ENCODE peak calls at places on chromosomes 1 and 21, in six cellular contexts. One of them, this sample, is unnamed.

GRCh38 chr1:18635833-18636671 is 5.4 kb downstream of the PAX7 start:
- DNase-seq in IMR-90: no peak
- DNase-seq in H9: peak
- DNase-seq in H1: peak
- DNase-seq in neuronal stem cell: no peak
- DNase-seq in mesenchymal stem cell: no peak
- DNase-seq in this sample: peak

GRCh38 chr1:54027848-54028247 is 9.9 kb upstream of the LDLRAD1 start:
- DNase-seq in IMR-90: no peak
- DNase-seq in H9: no peak
- DNase-seq in H1: peak
- DNase-seq in neuronal stem cell: no peak
- DNase-seq in mesenchymal stem cell: no peak
- DNase-seq in this sample: no peak

GRCh38 chr1:223549740-223550139 is 115.8 kb downstream of the CAPN8 start:
- DNase-seq in IMR-90: no peak
- DNase-seq in H9: no peak
- DNase-seq in H1: no peak
- DNase-seq in neuronal stem cell: no peak
- DNase-seq in mesenchymal stem cell: no peak
- DNase-seq in this sample: no peak

GRCh38 chr21:19999369-20000272 is 998.6 kb upstream of the NCAM2 start:
- DNase-seq in IMR-90: no peak
- DNase-seq in H9: no peak
- DNase-seq in H1: no peak
- DNase-seq in neuronal stem cell: no peak
- DNase-seq in mesenchymal stem cell: peak
- DNase-seq in this sample: no peak

GRCh38 chr1:30905898-30906620 is 2.5 kb downstream of the SDC3 start:
- DNase-seq in IMR-90: no peak
- DNase-seq in H9: no peak
- DNase-seq in H1: no peak
- DNase-seq in neuronal stem cell: no peak
- DNase-seq in mesenchymal stem cell: no peak
- DNase-seq in this sample: no peak

GRCh38 chr1:200373811-200374231 is 36.0 kb downstream of the ZNF281 start:
- DNase-seq in IMR-90: no peak
- DNase-seq in H9: no peak
- DNase-seq in H1: peak
- DNase-seq in neuronal stem cell: peak
- DNase-seq in mesenchymal stem cell: no peak
- DNase-seq in this sample: no peak

GRCh38 chr1:27686223-27686990 is 14.4 kb upstream of the IFI6 start:
- DNase-seq in IMR-90: no peak
- DNase-seq in H9: no peak
- DNase-seq in H1: no peak
- DNase-seq in neuronal stem cell: no peak
- DNase-seq in mesenchymal stem cell: no peak
- DNase-seq in this sample: peak

GRCh38 chr1:41046347-41046775 is 24.8 kb upstream of the SLFNL1 start:
- DNase-seq in IMR-90: no peak
- DNase-seq in H9: no peak
- DNase-seq in H1: no peak
- DNase-seq in neuronal stem cell: no peak
- DNase-seq in mesenchymal stem cell: no peak
- DNase-seq in this sample: no peak

GRCh38 chr21:38965910-38966504 is 160.3 kb downstream of the ETS2 start:
- DNase-seq in IMR-90: peak
- DNase-seq in H9: peak
- DNase-seq in H1: peak
- DNase-seq in neuronal stem cell: no peak
- DNase-seq in mesenchymal stem cell: peak
- DNase-seq in this sample: peak

GRCh38 chr1:33819913-33820311 is 44.0 kb upstream of the HMGB4 start:
- DNase-seq in IMR-90: no peak
- DNase-seq in H9: no peak
- DNase-seq in H1: no peak
- DNase-seq in neuronal stem cell: no peak
- DNase-seq in mesenchymal stem cell: no peak
- DNase-seq in this sample: no peak

GRCh38 chr1:228361314-228362140 is 45.1 kb downstream of the TRIM11 start:
- DNase-seq in IMR-90: no peak
- DNase-seq in H9: no peak
- DNase-seq in H1: no peak
- DNase-seq in neuronal stem cell: no peak
- DNase-seq in mesenchymal stem cell: no peak
- DNase-seq in this sample: no peak

GRCh38 chr1:108972941-108973340 is 9.7 kb upstream of the CLCC1 start:
- DNase-seq in IMR-90: no peak
- DNase-seq in H9: no peak
- DNase-seq in H1: no peak
- DNase-seq in neuronal stem cell: no peak
- DNase-seq in mesenchymal stem cell: no peak
- DNase-seq in this sample: no peak

GRCh38 chr1:119713039-119713537 is 1.4 kb downstream of the PHGDH start:
- DNase-seq in IMR-90: peak
- DNase-seq in H9: peak
- DNase-seq in H1: peak
- DNase-seq in neuronal stem cell: peak
- DNase-seq in mesenchymal stem cell: peak
- DNase-seq in this sample: no peak

GRCh38 chr1:226466301-226466700 is 58.4 kb upstream of the PARP1 start:
- DNase-seq in IMR-90: no peak
- DNase-seq in H9: no peak
- DNase-seq in H1: no peak
- DNase-seq in neuronal stem cell: no peak
- DNase-seq in mesenchymal stem cell: no peak
- DNase-seq in this sample: no peak

GRCh38 chr21:22342855-22343254 is 1344.6 kb downstream of the NCAM2 start:
- DNase-seq in IMR-90: no peak
- DNase-seq in H9: no peak
- DNase-seq in H1: no peak
- DNase-seq in neuronal stem cell: no peak
- DNase-seq in mesenchymal stem cell: no peak
- DNase-seq in this sample: no peak

GRCh38 chr1:198088360-198089071 is 68.3 kb upstream of the NEK7 start:
- DNase-seq in IMR-90: peak
- DNase-seq in H9: no peak
- DNase-seq in H1: no peak
- DNase-seq in neuronal stem cell: peak
- DNase-seq in mesenchymal stem cell: peak
- DNase-seq in this sample: no peak

DNA sequence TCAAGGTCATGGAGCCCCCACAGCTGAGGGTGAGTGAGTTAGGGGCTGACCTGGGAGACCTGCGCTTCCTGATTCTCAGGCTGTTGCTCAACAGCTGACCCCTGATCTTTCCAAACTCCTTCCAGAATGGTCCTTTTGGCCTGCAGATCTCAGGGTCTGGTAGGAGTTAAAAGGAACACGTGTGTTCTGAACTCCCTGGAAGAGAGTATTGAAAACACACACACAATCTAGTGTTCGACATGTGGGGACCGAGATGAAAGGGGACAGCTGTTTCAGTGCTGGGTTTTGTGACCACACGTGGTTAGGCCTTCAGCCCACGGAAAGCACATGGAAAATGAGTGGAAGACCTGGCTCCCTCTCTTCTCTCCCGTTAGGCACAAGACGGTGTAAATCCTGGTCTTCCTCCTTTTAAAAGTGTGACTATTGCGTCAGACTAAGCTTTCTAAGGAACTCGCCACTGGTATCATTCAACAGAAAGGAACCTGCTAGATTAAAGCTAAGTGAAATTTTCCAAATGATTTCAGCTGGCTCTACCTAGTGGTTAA is 49.6 kb downstream of the RUNX1 start:
- DNase-seq in IMR-90: no peak
- DNase-seq in H9: no peak
- DNase-seq in H1: no peak
- DNase-seq in neuronal stem cell: no peak
- DNase-seq in mesenchymal stem cell: no peak
- DNase-seq in this sample: no peak
- H4K91ac ChIP-seq in IMR-90: peak
- H4K91ac ChIP-seq in H9: no peak
- H4K91ac ChIP-seq in H1: no peak
- H4K91ac ChIP-seq in neuronal stem cell: no peak
- H4K91ac ChIP-seq in mesenchymal stem cell: no peak
- H4K91ac ChIP-seq in this sample: no peak

GRCh38 chr1:12515234-12515633 is 102.8 kb downstream of the DHRS3 start:
- DNase-seq in IMR-90: no peak
- DNase-seq in H9: no peak
- DNase-seq in H1: no peak
- DNase-seq in neuronal stem cell: no peak
- DNase-seq in mesenchymal stem cell: no peak
- DNase-seq in this sample: no peak

GRCh38 chr1:12519708-12520364 is 98.2 kb downstream of the DHRS3 start:
- DNase-seq in IMR-90: no peak
- DNase-seq in H9: no peak
- DNase-seq in H1: no peak
- DNase-seq in neuronal stem cell: no peak
- DNase-seq in mesenchymal stem cell: no peak
- DNase-seq in this sample: no peak

GRCh38 chr1:12516741-12517140 is 101.3 kb downstream of the DHRS3 start:
- DNase-seq in IMR-90: no peak
- DNase-seq in H9: no peak
- DNase-seq in H1: no peak
- DNase-seq in neuronal stem cell: no peak
- DNase-seq in mesenchymal stem cell: no peak
- DNase-seq in this sample: no peak

GRCh38 chr1:12521096-12521495 is 96.9 kb downstream of the DHRS3 start:
- DNase-seq in IMR-90: no peak
- DNase-seq in H9: no peak
- DNase-seq in H1: no peak
- DNase-seq in neuronal stem cell: no peak
- DNase-seq in mesenchymal stem cell: no peak
- DNase-seq in this sample: no peak

DNA sequence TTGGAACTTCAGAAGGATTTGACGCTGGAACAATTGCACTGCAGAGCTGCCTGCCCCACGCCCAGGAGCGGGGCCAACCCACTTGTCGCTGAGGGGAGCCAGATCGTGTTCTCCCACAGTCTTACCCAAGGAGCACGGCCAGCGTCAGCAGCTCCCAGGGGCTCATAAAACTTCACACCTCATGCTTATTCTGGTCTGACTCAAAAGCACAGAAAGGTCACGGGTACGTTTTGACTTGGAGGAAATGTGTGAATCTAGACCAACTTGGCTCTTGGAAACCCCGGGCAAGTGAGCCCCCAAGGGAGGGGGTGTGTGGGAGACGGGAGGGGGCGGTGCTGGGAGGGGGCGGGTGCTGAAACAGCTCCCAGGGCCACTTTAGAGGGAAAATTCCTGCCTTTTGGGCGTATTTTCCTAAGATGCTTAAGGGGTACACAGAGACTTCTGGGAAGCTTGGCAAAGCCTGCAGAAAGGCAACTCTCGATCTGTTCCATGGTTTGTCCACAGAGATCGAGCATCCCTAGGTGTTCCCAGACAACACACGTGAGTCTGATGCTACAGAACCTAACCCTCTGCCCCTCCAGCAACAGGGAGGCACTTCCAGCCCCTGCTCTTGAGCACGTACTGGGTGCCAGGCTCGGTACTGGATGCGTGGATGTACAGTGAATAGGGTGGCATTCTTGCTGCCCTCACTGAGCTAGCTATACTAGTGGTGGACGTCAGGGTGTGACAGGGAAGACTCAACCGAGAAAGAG is 98.9 kb downstream of the DHRS3 start:
- DNase-seq in IMR-90: peak
- DNase-seq in H9: no peak
- DNase-seq in H1: no peak
- DNase-seq in neuronal stem cell: no peak
- DNase-seq in mesenchymal stem cell: peak
- DNase-seq in this sample: no peak
- H4K91ac ChIP-seq in IMR-90: no peak
- H4K91ac ChIP-seq in H9: no peak
- H4K91ac ChIP-seq in H1: no peak
- H4K91ac ChIP-seq in neuronal stem cell: no peak
- H4K91ac ChIP-seq in mesenchymal stem cell: no peak
- H4K91ac ChIP-seq in this sample: no peak

DNA sequence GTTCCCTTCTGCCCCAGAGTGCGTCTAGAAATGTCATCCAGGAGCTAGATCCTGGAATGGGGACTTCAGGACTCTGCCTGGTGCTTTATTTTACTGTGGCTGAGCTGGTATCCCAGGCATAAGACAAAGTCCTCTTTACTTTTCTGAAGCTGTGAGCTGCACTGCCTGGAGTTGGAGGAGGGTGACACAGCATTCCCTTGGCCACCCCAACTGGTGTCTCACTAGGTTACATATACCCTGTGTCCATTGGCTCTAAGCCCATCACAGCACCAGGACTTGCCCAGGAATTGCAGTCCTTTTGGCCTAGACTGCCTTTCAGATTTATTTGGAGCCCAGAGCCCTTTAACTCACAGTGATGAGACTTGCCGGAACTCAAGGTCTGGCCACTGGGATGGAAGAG is 41.8 kb upstream of the CD55 start:
- DNase-seq in IMR-90: no peak
- DNase-seq in H9: no peak
- DNase-seq in H1: no peak
- DNase-seq in neuronal stem cell: no peak
- DNase-seq in mesenchymal stem cell: no peak
- DNase-seq in this sample: no peak
- H4K91ac ChIP-seq in IMR-90: no peak
- H4K91ac ChIP-seq in H9: no peak
- H4K91ac ChIP-seq in H1: no peak
- H4K91ac ChIP-seq in neuronal stem cell: no peak
- H4K91ac ChIP-seq in mesenchymal stem cell: no peak
- H4K91ac ChIP-seq in this sample: no peak

GRCh38 chr1:46223472-46223943 is 20.4 kb downstream of the LURAP1 start:
- DNase-seq in IMR-90: peak
- DNase-seq in H9: peak
- DNase-seq in H1: peak
- DNase-seq in neuronal stem cell: peak
- DNase-seq in mesenchymal stem cell: peak
- DNase-seq in this sample: peak

GRCh38 chr1:46221749-46222148 is 18.6 kb downstream of the LURAP1 start:
- DNase-seq in IMR-90: no peak
- DNase-seq in H9: peak
- DNase-seq in H1: peak
- DNase-seq in neuronal stem cell: peak
- DNase-seq in mesenchymal stem cell: no peak
- DNase-seq in this sample: no peak

GRCh38 chr1:46220808-46221207 is 17.7 kb downstream of the LURAP1 start:
- DNase-seq in IMR-90: no peak
- DNase-seq in H9: no peak
- DNase-seq in H1: no peak
- DNase-seq in neuronal stem cell: no peak
- DNase-seq in mesenchymal stem cell: no peak
- DNase-seq in this sample: no peak

GRCh38 chr1:46219551-46220520 is 16.7 kb downstream of the LURAP1 start:
- DNase-seq in IMR-90: no peak
- DNase-seq in H9: no peak
- DNase-seq in H1: no peak
- DNase-seq in neuronal stem cell: no peak
- DNase-seq in mesenchymal stem cell: no peak
- DNase-seq in this sample: no peak

DNA sequence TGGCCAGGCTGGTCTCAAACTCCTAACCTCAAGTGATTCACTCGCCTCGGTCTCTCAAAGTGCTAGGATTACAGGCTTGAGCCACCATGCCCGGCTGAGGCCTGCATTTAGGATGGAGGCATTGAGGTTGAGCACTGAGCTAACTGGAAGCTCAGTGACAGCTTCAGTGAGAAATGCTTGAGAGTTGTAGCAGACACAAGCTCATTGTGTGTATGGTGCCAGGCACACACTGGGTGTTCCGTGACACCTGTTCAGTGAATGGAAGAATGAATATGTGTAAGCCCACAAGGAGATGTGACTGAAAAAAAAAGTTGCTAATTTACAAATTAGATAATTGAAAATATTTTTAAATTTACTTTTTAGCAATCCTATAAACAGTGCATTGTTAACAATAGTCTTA is 21.8 kb downstream of the LURAP1 start:
- DNase-seq in IMR-90: no peak
- DNase-seq in H9: no peak
- DNase-seq in H1: no peak
- DNase-seq in neuronal stem cell: no peak
- DNase-seq in mesenchymal stem cell: no peak
- DNase-seq in this sample: no peak
- H4K91ac ChIP-seq in IMR-90: no peak
- H4K91ac ChIP-seq in H9: no peak
- H4K91ac ChIP-seq in H1: no peak
- H4K91ac ChIP-seq in neuronal stem cell: no peak
- H4K91ac ChIP-seq in mesenchymal stem cell: no peak
- H4K91ac ChIP-seq in this sample: no peak